ENCODE peak calls at places on chromosomes 6 and 20, in six cellular contexts. X is AG09309, U is endothelial cell, J is Panc1, S is fibroblast of lung, Y is fibroblast of mammary gland. V is an unnamed sample.

GRCh38 chr6:125859691-125860210 is 69.0 kb downstream of the NCOA7 start:
- DNase-seq in Y (peak), U (no peak), X (no peak), J (no peak), S (no peak), V (no peak)

GRCh38 chr6:109747216-109747615 is 56.1 kb downstream of the FIG4 start:
- DNase-seq in U (no peak), S (no peak), Y (no peak), X (no peak), J (no peak), V (no peak)

GRCh38 chr20:44752099-44752931 is 6.7 kb downstream of the KCNK15 start:
- DNase-seq in Y (no peak), J (no peak), S (no peak), X (no peak), U (no peak), V (no peak)

GRCh38 chr20:62063981-62064787 is 1.5 kb downstream of the TAF4 start:
- DNase-seq in U (peak), J (no peak), Y (no peak), S (no peak), X (no peak), V (peak)

GRCh38 chr6:127459231-127459641 is at the start of gene KIAA0408:
- DNase-seq in J (no peak), S (peak), Y (peak), X (peak), U (no peak), V (peak)

GRCh38 chr6:77368660-77369313 is 94.5 kb downstream of the HTR1B start:
- DNase-seq in Y (peak), X (no peak), U (peak), J (no peak), S (no peak), V (peak)

GRCh38 chr6:52312461-52312860 is 27.9 kb upstream of the MCM3 start:
- DNase-seq in S (no peak), U (no peak), Y (no peak), J (no peak), X (no peak), V (no peak)

GRCh38 chr20:44532248-44532980 is 10.5 kb upstream of the SERINC3 start:
- DNase-seq in X (no peak), Y (no peak), J (no peak), U (no peak), S (no peak), V (no peak)

GRCh38 chr20:63064745-63065711 is 58.3 kb upstream of the BHLHE23 start:
- DNase-seq in U (no peak), Y (no peak), X (no peak), S (no peak), J (no peak), V (peak)

GRCh38 chr20:10672579-10673127 is 1.1 kb downstream of the JAG1 start:
- DNase-seq in S (peak), Y (peak), X (no peak), U (peak), J (no peak), V (peak)

GRCh38 chr6:64838726-64839125 is 868.3 kb downstream of the EYS start:
- DNase-seq in Y (no peak), S (no peak), J (no peak), U (no peak), X (no peak), V (no peak)

GRCh38 chr6:135826225-135826804 is 25.2 kb upstream of the PDE7B start:
- DNase-seq in Y (no peak), J (no peak), U (no peak), X (no peak), S (no peak), V (no peak)

GRCh38 chr6:25882066-25882496 is 8.0 kb upstream of the SLC17A3 start:
- DNase-seq in U (peak), S (no peak), J (no peak), Y (no peak), X (no peak), V (peak)

GRCh38 chr6:108169801-108170606 is 4.2 kb downstream of the NR2E1 start:
- DNase-seq in U (no peak), S (no peak), X (no peak), Y (no peak), J (no peak), V (no peak)

GRCh38 chr6:110946498-110946897 is 12.0 kb upstream of the GTF3C6 start:
- DNase-seq in U (no peak), Y (no peak), S (peak), J (no peak), X (no peak), V (no peak)

GRCh38 chr20:45350217-45350616 is 2.0 kb upstream of the SDC4 start:
- DNase-seq in U (no peak), S (no peak), X (no peak), Y (no peak), J (no peak), V (no peak)

GRCh38 chr6:145829950-145830349 is 15.4 kb upstream of the FBXO30 start:
- DNase-seq in U (no peak), X (no peak), Y (no peak), S (no peak), J (no peak), V (no peak)

GRCh38 chr6:158122048-158122447 is 46.0 kb downstream of the SERAC1 start:
- DNase-seq in Y (no peak), U (no peak), X (no peak), S (no peak), J (no peak), V (no peak)

GRCh38 chr6:6557871-6558270 is 30.6 kb upstream of the LY86 start:
- DNase-seq in J (no peak), Y (no peak), X (no peak), S (no peak), U (no peak), V (no peak)

GRCh38 chr20:35697696-35698297 is 1.4 kb downstream of the NFS1 start:
- DNase-seq in S (no peak), Y (no peak), J (no peak), X (no peak), U (no peak), V (no peak)

GRCh38 chr6:9437836-9438235 is 977.0 kb downstream of the TFAP2A start:
- DNase-seq in Y (no peak), U (no peak), S (peak), X (no peak), J (no peak), V (no peak)

GRCh38 chr20:59006167-59006863 is 739 bp downstream of the CTSZ start:
- DNase-seq in X (no peak), Y (peak), J (no peak), U (no peak), S (no peak), V (peak)

GRCh38 chr20:2295886-2296544 is at the start of gene TGM3:
- DNase-seq in X (no peak), Y (no peak), S (no peak), J (no peak), U (no peak), V (no peak)

GRCh38 chr6:37819802-37820712 is 530 bp downstream of the ZFAND3 start:
- DNase-seq in J (no peak), X (no peak), Y (peak), U (peak), S (peak), V (peak)

GRCh38 chr20:13149371-13149770 is 71.7 kb upstream of the ISM1 start:
- DNase-seq in S (peak), U (no peak), X (peak), Y (peak), J (no peak), V (no peak)

GRCh38 chr6:136600818-136601217 is 50.6 kb upstream of the MAP7 start:
- DNase-seq in X (no peak), S (no peak), U (no peak), Y (no peak), J (no peak), V (no peak)

GRCh38 chr6:79066330-79066729 is 11.7 kb downstream of the PHIP start:
- DNase-seq in U (no peak), X (no peak), Y (no peak), J (no peak), S (no peak), V (no peak)

GRCh38 chr6:140076078-140076477 is 701.6 kb upstream of the CITED2 start:
- DNase-seq in J (no peak), S (no peak), X (no peak), U (no peak), Y (no peak), V (no peak)

GRCh38 chr6:39753745-39754084 is 28.5 kb upstream of the KIF6 start:
- DNase-seq in U (no peak), X (no peak), Y (peak), S (peak), J (no peak), V (no peak)

GRCh38 chr6:61555993-61556392 is 730.0 kb downstream of the KHDRBS2 start:
- DNase-seq in Y (no peak), U (no peak), X (no peak), J (no peak), S (no peak), V (no peak)

GRCh38 chr6:81966968-81967367 is 214.5 kb upstream of the TENT5A start:
- DNase-seq in J (no peak), S (no peak), U (no peak), X (no peak), Y (no peak), V (no peak)

GRCh38 chr6:145820000-145820399 is 5.4 kb upstream of the FBXO30 start:
- DNase-seq in J (no peak), X (no peak), Y (no peak), U (no peak), S (no peak), V (no peak)

GRCh38 chr20:48186447-48186846 is 401.2 kb upstream of the SULF2 start:
- DNase-seq in U (no peak), J (no peak), X (no peak), S (peak), Y (peak), V (no peak)

GRCh38 chr6:168999392-168999791 is 254.3 kb downstream of the THBS2 start:
- DNase-seq in J (no peak), Y (no peak), X (peak), S (no peak), U (no peak), V (no peak)

GRCh38 chr20:59232618-59233017 is 67.8 kb upstream of the EDN3 start:
- DNase-seq in X (no peak), U (no peak), S (no peak), Y (peak), J (no peak), V (no peak)

DNA sequence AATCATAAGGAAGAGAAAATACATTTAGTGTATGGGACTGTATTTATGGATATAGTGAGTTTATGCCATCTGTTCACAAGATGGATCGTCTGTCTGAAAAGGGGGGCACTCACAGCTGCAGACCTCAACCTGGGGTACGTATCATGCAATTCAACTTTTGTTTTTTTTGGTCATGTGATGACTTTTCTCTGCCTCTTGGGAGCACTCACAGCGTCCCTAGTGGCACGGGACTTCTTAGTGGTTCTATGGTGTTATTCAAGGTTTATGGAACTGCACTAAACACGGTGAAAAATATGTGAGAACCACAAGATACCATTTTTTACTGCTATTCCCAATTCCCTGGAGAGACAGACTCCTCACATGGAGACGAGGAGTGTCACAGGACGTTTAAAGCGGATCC is 60.4 kb upstream of the MPC1 start:
- DNase-seq in Y (no peak), J (no peak), U (no peak), S (no peak), X (no peak), V (no peak)
- TF ChIP-seq CTCF in Y (no peak), J (no peak), U (no peak), S (peak), X (peak), V (no peak)

DNA sequence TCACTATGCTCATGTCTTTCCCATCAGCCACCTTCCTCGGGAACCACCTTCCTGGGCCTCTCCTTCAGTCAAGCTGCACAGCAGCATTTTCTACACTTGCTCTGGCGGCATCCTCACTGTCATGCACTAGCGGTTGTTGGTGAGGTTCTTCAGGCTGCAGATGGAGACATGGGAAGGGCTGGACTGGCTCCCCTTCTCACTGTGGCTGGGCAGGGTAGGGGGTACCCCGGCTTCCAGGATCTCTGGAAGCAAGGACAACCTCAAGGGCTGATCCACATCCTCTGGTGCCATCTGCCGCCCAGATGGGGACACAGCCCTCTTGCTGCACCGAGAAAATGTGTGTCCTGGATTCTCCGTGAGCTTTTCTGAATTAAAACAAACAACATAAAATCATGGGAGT is 180.1 kb upstream of the RNF24 start:
- DNase-seq in X (no peak), U (peak), S (no peak), J (no peak), Y (peak), V (peak)
- TF ChIP-seq CTCF in X (peak), U (no peak), S (peak), J (peak), Y (peak), V (no peak)

DNA sequence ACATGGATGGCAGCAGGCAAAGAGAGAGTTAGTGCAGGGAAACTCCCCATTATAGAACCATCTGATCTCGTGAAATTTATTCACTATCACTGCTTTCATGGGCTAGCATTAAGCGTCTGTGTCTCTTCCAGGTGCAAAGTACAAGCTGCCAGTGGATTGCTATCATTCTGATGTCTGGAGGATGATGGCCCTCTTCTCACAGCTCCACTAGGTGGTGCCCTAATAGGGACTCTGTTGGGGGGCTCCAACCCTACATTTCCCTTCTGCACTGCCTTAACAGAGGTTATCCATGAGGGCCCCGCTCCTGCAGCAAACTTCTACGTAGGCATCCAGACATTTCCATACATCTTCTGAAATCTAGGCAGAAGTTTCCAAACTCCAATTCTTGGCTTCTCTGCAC is 347.8 kb upstream of the HS3ST5 start:
- DNase-seq in X (no peak), J (no peak), Y (no peak), U (no peak), S (no peak), V (no peak)
- TF ChIP-seq CTCF in X (no peak), J (no peak), Y (no peak), U (no peak), S (no peak), V (no peak)

DNA sequence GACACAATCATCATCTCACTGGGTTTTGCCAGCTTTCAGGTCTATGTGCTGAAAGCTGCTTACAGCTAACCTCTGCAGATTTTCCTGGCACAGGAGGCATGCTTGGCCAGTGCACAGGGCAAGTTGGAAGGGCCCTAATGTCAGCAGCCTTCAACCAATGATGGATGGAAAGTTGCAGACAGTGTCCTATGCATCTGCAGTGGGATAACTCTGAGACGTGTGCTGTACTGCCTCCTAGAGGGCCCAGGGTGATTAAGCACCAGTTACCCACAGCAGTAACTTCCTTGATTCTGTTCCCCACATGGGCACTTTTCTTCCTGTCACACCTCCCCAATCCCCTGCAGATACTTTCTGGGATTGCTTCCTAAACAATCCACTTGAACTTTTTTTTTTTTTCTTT is 38.6 kb downstream of the OVOL2 start:
- DNase-seq in J (peak), Y (peak), U (peak), S (no peak), X (no peak), V (no peak)
- TF ChIP-seq CTCF in J (no peak), Y (peak), U (peak), S (peak), X (peak), V (peak)

DNA sequence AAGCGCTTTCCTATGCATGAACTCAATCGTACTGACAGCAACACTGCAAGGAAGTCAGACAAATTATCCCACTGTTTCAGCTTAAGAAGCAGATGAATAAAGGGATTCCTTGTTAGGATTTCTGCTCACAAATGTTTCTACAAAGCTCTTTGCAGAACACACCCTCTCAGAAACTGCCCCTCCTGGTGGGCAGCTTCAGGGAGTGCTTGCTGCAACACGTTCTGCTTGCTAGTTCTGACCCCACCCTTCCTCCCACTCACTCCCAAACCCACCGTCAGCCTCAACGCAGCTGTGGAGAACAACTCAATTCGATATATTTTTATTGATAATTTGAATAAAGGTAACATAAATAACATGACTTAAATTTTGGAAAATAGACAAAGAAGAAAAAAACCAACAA is 250.8 kb upstream of the PRDM1 start:
- DNase-seq in S (peak), U (peak), X (no peak), Y (peak), J (no peak), V (peak)
- TF ChIP-seq CTCF in S (peak), U (peak), X (peak), Y (peak), J (peak), V (peak)

GRCh38 chr6:373773-374724 is 17.5 kb upstream of the IRF4 start:
- DNase-seq in S (no peak), J (no peak), U (no peak), Y (no peak), X (no peak), V (no peak)
- TF ChIP-seq CTCF in S (peak), J (no peak), U (no peak), Y (no peak), X (peak), V (no peak)

DNA sequence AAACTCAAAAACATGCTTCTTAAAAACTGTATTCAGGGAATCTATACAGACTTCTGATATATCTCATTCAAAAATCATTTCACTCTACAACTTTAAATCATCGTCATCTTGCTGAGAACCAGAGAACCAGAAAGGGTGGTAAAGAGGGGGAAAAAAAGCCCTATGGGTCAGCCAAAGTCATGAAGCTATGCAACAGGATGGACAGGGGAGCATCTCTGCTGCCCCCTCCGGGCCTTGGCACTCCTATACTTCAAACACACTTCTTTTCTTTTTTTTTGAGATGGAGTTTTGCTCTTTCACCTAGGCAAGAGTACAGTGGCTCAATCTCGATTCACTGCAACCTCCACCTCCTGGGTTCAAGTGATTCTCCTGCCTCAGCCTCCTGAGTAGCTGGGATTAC is 73.5 kb upstream of the NFATC2 start:
- DNase-seq in U (no peak), X (no peak), S (no peak), Y (no peak), J (no peak), V (no peak)
- TF ChIP-seq CTCF in U (no peak), X (peak), S (no peak), Y (peak), J (no peak), V (no peak)

GRCh38 chr20:53581444-53582311 is 12.0 kb downstream of the ZNF217 start:
- DNase-seq in S (no peak), J (no peak), Y (no peak), U (no peak), X (no peak), V (no peak)

GRCh38 chr20:53579266-53579580 is 14.4 kb downstream of the ZNF217 start:
- DNase-seq in Y (no peak), J (no peak), S (no peak), X (no peak), U (no peak), V (no peak)

GRCh38 chr20:53578492-53579222 is 15.0 kb downstream of the ZNF217 start:
- DNase-seq in Y (peak), J (no peak), U (peak), X (peak), S (peak), V (no peak)

GRCh38 chr20:53579581-53580375 is 13.9 kb downstream of the ZNF217 start:
- DNase-seq in S (peak), U (no peak), Y (peak), J (no peak), X (peak), V (no peak)

GRCh38 chr20:53580376-53581111 is 13.1 kb downstream of the ZNF217 start:
- DNase-seq in U (no peak), S (no peak), J (no peak), X (no peak), Y (no peak), V (no peak)
- TF ChIP-seq CTCF in U (no peak), S (no peak), J (no peak), X (no peak), Y (peak), V (peak)